ENCODE peak calls at places on chromosomes 6 and 20, in four cellular contexts. D, Q, T and G are unnamed samples.

GRCh38 chr20:10634190-10634589 is 39.6 kb downstream of the JAG1 start:
- DNase-seq in Q (no peak), D (no peak), T (no peak), G (no peak)

GRCh38 chr6:136547336-136547735 is 2.9 kb downstream of the MAP7 start:
- DNase-seq in D (peak), T (no peak), Q (no peak), G (peak)

GRCh38 chr6:145042559-145042958 is 692.8 kb downstream of the EPM2A start:
- DNase-seq in T (no peak), Q (no peak), D (no peak), G (no peak)

GRCh38 chr6:4066029-4066755 is 12.7 kb downstream of the FAM217A start:
- DNase-seq in D (no peak), Q (no peak), T (no peak), G (peak)

GRCh38 chr6:129730477-129731165 is 20.6 kb upstream of the ARHGAP18 start:
- DNase-seq in D (no peak), Q (no peak), T (no peak), G (peak)

GRCh38 chr20:62739581-62740285 is 31.1 kb downstream of the NTSR1 start:
- DNase-seq in T (no peak), Q (no peak), D (no peak), G (no peak)

GRCh38 chr6:116536216-116536621 is 9.3 kb downstream of the TRAPPC3L start:
- DNase-seq in T (no peak), D (peak), Q (no peak), G (peak)

GRCh38 chr20:4086771-4087677 is 71.7 kb upstream of the RNF24 start:
- DNase-seq in D (no peak), Q (peak), T (no peak), G (no peak)

GRCh38 chr20:58755751-58756524 is 63.3 kb downstream of the NPEPL1 start:
- DNase-seq in D (no peak), Q (no peak), T (no peak), G (no peak)

GRCh38 chr20:31496761-31497295 is 17.4 kb upstream of the HM13 start:
- DNase-seq in T (no peak), D (no peak), Q (peak), G (no peak)

GRCh38 chr20:46646122-46646521 is 5.1 kb downstream of the SLC13A3 start:
- DNase-seq in Q (no peak), T (no peak), D (no peak), G (no peak)

GRCh38 chr6:157194110-157194509 is 129.2 kb downstream of the TMEM242 start:
- DNase-seq in D (no peak), T (no peak), Q (no peak), G (no peak)

GRCh38 chr6:88565409-88565811 is 398.0 kb downstream of the RNGTT start:
- DNase-seq in Q (no peak), D (no peak), T (no peak), G (no peak)

GRCh38 chr20:11140359-11140758 is 466.6 kb upstream of the JAG1 start:
- DNase-seq in Q (no peak), T (no peak), D (peak), G (no peak)

GRCh38 chr6:82712826-82713225 is 349.2 kb downstream of the TPBG start:
- DNase-seq in Q (no peak), T (no peak), D (no peak), G (no peak)

GRCh38 chr6:24408719-24409410 is 6.1 kb downstream of the MRS2 start:
- DNase-seq in Q (no peak), D (no peak), T (no peak), G (no peak)

GRCh38 chr20:64099086-64099786 is 8.1 kb downstream of the NPBWR2 start:
- DNase-seq in D (no peak), Q (no peak), T (no peak), G (no peak)

GRCh38 chr6:135465903-135466302 is 31.6 kb downstream of the AHI1 start:
- DNase-seq in T (no peak), Q (no peak), D (no peak), G (no peak)

GRCh38 chr6:167512926-167513325 is 188.0 kb downstream of the TTLL2 start:
- DNase-seq in Q (no peak), T (no peak), D (no peak), G (no peak)

GRCh38 chr20:561437-562231 is 18.0 kb upstream of the CSNK2A1 start:
- DNase-seq in Q (peak), T (peak), D (peak), G (peak)

GRCh38 chr20:49183444-49183843 is 4.7 kb downstream of the STAU1 start:
- DNase-seq in Q (no peak), T (no peak), D (no peak), G (no peak)

GRCh38 chr6:130708338-130708737 is 118.9 kb upstream of the SMLR1 start:
- DNase-seq in T (no peak), Q (no peak), D (peak), G (no peak)

GRCh38 chr6:104459543-104459942 is 400.2 kb downstream of the HACE1 start:
- DNase-seq in T (no peak), Q (no peak), D (no peak), G (no peak)

GRCh38 chr6:165401092-165401491 is 91.7 kb upstream of the C6orf118 start:
- DNase-seq in Q (no peak), T (no peak), D (no peak), G (no peak)

GRCh38 chr6:101402618-101403002 is 9.1 kb downstream of the GRIK2 start:
- DNase-seq in T (no peak), Q (no peak), D (no peak), G (no peak)

GRCh38 chr6:149278996-149279395 is 38.5 kb upstream of the TAB2 start:
- DNase-seq in Q (no peak), D (no peak), T (no peak), G (no peak)

GRCh38 chr6:18160921-18161320 is 5.7 kb downstream of the KDM1B start:
- DNase-seq in D (no peak), Q (no peak), T (no peak), G (peak)

GRCh38 chr6:4281341-4282293 is 146.2 kb upstream of the ECI2 start:
- DNase-seq in T (peak), Q (peak), D (peak), G (peak)

GRCh38 chr6:159941286-159942113 is 27.4 kb upstream of the IGF2R start:
- DNase-seq in Q (no peak), T (no peak), D (peak), G (peak)

GRCh38 chr6:27684264-27685211 is 211.6 kb upstream of the ZNF184 start:
- DNase-seq in T (no peak), D (peak), Q (no peak), G (peak)

GRCh38 chr6:85130743-85131142 is 319.1 kb upstream of the NT5E start:
- DNase-seq in T (no peak), D (no peak), Q (no peak), G (no peak)

GRCh38 chr6:78829407-78829806 is 37.9 kb upstream of the IRAK1BP1 start:
- DNase-seq in D (no peak), T (no peak), Q (no peak), G (no peak)

GRCh38 chr6:158512809-158513208 is 47.1 kb upstream of the TMEM181 start:
- DNase-seq in D (no peak), Q (no peak), T (no peak), G (no peak)
- TF ChIP-seq POLR2A in D (no peak), Q (no peak), T (no peak), G (no peak)

DNA sequence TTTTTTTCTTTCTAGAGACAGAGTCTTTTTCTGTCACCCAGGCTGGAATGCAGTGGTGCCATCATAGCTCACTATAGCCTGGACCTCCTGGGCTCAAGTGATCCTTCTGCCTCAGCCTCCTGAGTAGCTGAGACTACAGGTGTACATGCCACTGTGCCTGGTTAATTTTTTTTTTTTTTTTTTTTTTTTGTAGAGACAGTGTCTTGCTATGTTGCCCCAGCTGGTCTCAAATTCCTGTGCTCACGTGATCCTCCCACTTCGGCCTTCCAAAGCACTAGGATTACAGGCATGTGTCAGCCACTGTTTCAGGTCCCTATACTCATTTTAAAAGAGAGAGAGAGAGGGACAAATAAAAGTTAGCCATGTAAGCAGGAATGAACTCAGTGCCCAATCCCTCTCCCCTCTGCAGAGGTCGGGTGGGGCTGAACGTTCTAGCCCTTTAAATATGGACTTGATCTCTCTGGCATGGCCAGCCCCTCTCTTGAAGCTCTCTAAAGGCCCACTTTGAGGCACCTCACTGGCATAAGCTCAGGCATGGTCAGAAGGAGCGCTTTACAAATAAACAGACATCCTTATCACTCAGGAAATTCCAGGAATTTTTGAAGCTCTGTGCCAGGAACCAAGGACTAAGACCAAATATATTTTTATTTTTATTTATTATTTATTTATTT is 9.0 kb upstream of the SERPINB1 start:
- DNase-seq in Q (no peak), D (peak), T (no peak), G (no peak)
- TF ChIP-seq POLR2A in Q (no peak), D (no peak), T (no peak), G (no peak)

GRCh38 chr6:113626470-113626869 is 230.7 kb upstream of the MARCKS start:
- DNase-seq in Q (no peak), D (no peak), T (no peak), G (no peak)
- TF ChIP-seq POLR2A in Q (no peak), D (no peak), T (no peak), G (no peak)

GRCh38 chr6:169253745-169254238 is at the start of gene THBS2:
- DNase-seq in Q (peak), D (peak), T (no peak), G (no peak)
- TF ChIP-seq POLR2A in Q (peak), D (peak), T (no peak), G (no peak)

GRCh38 chr20:19936801-19937583 is 80.2 kb upstream of the NAA20 start:
- DNase-seq in T (no peak), Q (no peak), D (no peak), G (no peak)

GRCh38 chr20:19937651-19938420 is 79.3 kb upstream of the NAA20 start:
- DNase-seq in D (no peak), Q (no peak), T (no peak), G (no peak)

GRCh38 chr20:19935842-19936241 is 81.3 kb upstream of the NAA20 start:
- DNase-seq in D (no peak), Q (peak), T (peak), G (no peak)

GRCh38 chr20:19932170-19932667 is 84.9 kb upstream of the NAA20 start:
- DNase-seq in T (no peak), Q (no peak), D (peak), G (no peak)

GRCh38 chr20:19934792-19935491 is 82.2 kb upstream of the NAA20 start:
- DNase-seq in D (no peak), T (peak), Q (peak), G (no peak)
- TF ChIP-seq POLR2A in D (no peak), T (no peak), Q (no peak), G (no peak)

GRCh38 chr6:8102122-8102958 is at the start of gene EEF1E1:
- DNase-seq in T (peak), D (peak), Q (peak), G (peak)
- TF ChIP-seq POLR2A in T (no peak), D (peak), Q (no peak), G (peak)

DNA sequence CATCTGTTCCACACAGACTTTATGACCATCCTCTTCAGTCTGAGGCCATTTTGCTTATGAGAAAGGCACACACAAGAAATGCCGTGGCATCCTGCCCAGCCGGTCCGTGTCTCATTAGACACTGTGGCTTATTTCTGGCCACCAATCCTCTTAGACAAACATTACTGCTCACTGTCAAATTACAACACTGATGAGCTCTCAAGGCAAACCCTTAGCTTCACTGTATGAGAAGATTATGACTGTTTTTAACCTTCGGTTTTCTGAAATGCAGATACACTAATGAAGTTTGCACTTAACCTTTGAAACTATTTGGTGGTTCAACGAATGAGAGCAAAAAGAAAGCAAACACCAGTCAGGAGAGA is 50.5 kb upstream of the DST start:
- DNase-seq in T (peak), D (peak), Q (peak), G (no peak)
- TF ChIP-seq POLR2A in T (no peak), D (peak), Q (peak), G (no peak)

GRCh38 chr20:32585011-32585518 is at the start of gene NOL4L:
- DNase-seq in T (peak), D (no peak), Q (no peak), G (peak)
- TF ChIP-seq POLR2A in T (no peak), D (no peak), Q (no peak), G (no peak)

GRCh38 chr6:152981219-152981618 is 1.6 kb downstream of the FBXO5 start:
- DNase-seq in D (no peak), Q (no peak), T (no peak), G (peak)

GRCh38 chr6:152984387-152984872 is 1.6 kb upstream of the FBXO5 start:
- DNase-seq in Q (no peak), D (no peak), T (no peak), G (peak)

GRCh38 chr6:152982768-152983636 is at the start of gene FBXO5:
- DNase-seq in T (peak), D (peak), Q (peak), G (peak)

GRCh38 chr6:152981989-152982767 is 663 bp downstream of the FBXO5 start:
- DNase-seq in Q (no peak), D (no peak), T (no peak), G (peak)

GRCh38 chr6:152983637-152984386 is 971 bp upstream of the FBXO5 start:
- DNase-seq in T (peak), D (peak), Q (peak), G (peak)
- TF ChIP-seq POLR2A in T (no peak), D (peak), Q (no peak), G (peak)

GRCh38 chr6:34146021-34146782 is at the start of gene GRM4:
- DNase-seq in Q (no peak), D (no peak), T (no peak), G (no peak)

GRCh38 chr6:34149831-34150400 is 4.0 kb upstream of the GRM4 start:
- DNase-seq in Q (no peak), D (no peak), T (no peak), G (no peak)

GRCh38 chr6:34148864-34149810 is 3.2 kb upstream of the GRM4 start:
- DNase-seq in Q (no peak), T (no peak), D (no peak), G (no peak)

GRCh38 chr6:34146801-34147592 is 1.1 kb upstream of the GRM4 start:
- DNase-seq in D (peak), Q (no peak), T (no peak), G (no peak)

DNA sequence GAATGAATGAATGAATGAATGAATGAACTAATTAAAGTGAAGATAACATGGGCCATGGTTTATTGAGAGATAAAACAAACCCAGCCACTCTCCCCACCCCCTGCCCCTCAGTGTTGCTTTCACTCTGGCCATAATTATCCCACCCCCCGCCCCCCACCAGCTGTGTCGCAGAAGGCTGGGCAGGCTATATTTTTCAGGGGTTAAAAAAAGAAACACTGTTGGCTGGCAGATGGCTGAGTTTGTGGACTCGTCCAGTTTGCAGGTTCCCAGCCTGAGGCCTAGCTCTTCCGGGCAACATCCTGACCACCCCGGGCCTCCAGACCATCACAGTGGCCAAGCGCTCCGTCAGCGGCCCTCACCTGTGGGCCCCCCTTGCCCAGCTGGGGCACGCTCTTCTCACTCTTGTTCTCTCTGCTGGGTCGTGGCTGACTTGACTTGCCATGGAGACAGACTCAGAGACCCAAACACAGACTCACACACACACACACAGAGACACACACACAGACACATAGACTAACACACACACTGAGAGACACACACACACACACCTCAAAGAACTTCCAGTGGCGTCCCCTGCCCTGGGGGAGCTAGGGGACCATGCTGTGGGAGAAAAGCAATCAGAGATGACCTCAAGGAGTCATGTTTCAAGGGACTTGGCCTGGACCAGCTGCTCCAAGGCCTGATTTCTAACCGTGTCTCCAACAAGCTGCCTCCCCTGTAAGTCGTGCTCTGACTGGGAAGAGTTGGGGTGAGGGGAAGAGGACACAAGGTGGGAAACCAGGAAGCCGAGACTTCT is 2.2 kb upstream of the GRM4 start:
- DNase-seq in T (no peak), Q (no peak), D (no peak), G (no peak)
- TF ChIP-seq POLR2A in T (no peak), Q (no peak), D (no peak), G (no peak)